ENCODE peak calls at places on chromosomes 13 and 19, in four cellular contexts. One of them, this sample, is unnamed.

GRCh38 chr13:100542546-100543156 is 45.9 kb downstream of the GGACT start:
- ATAC-seq in heart right ventricle: no peak
- ATAC-seq in RWPE2: peak; percentile 64
- ATAC-seq in HCT116: peak; percentile 61
- ATAC-seq in this sample: no peak

GRCh38 chr13:39202746-39203145 is 164.5 kb downstream of the NHLRC3 start:
- ATAC-seq in heart right ventricle: no peak
- ATAC-seq in RWPE2: no peak
- ATAC-seq in HCT116: no peak
- ATAC-seq in this sample: no peak

GRCh38 chr13:47112205-47112896 is 215.5 kb upstream of the HTR2A start:
- ATAC-seq in heart right ventricle: no peak
- ATAC-seq in RWPE2: peak; percentile 52
- ATAC-seq in HCT116: no peak
- ATAC-seq in this sample: no peak

GRCh38 chr13:30618186-30618937 is 642 bp downstream of the USPL1 start:
- ATAC-seq in heart right ventricle: peak; percentile 0
- ATAC-seq in RWPE2: no peak
- ATAC-seq in HCT116: no peak
- ATAC-seq in this sample: no peak

GRCh38 chr19:43534811-43535761 is 2.1 kb downstream of the ZNF575 start:
- ATAC-seq in heart right ventricle: peak; percentile 13
- ATAC-seq in RWPE2: no peak
- ATAC-seq in HCT116: no peak
- ATAC-seq in this sample: peak; percentile 11

GRCh38 chr13:29379281-29379680 is 216.2 kb downstream of the SLC7A1 start:
- ATAC-seq in heart right ventricle: peak; percentile 15
- ATAC-seq in RWPE2: no peak
- ATAC-seq in HCT116: peak; percentile 67
- ATAC-seq in this sample: no peak

GRCh38 chr19:38727868-38728660 is 16.2 kb downstream of the CAPN12 start:
- ATAC-seq in heart right ventricle: no peak
- ATAC-seq in RWPE2: no peak
- ATAC-seq in HCT116: no peak
- ATAC-seq in this sample: no peak

GRCh38 chr13:19940106-19940505 is 18.4 kb upstream of the ZMYM2 start:
- ATAC-seq in heart right ventricle: no peak
- ATAC-seq in RWPE2: no peak
- ATAC-seq in HCT116: no peak
- ATAC-seq in this sample: no peak

GRCh38 chr19:46416077-46416709 is 2.8 kb upstream of the CCDC8 start:
- ATAC-seq in heart right ventricle: no peak
- ATAC-seq in RWPE2: peak; percentile 29
- ATAC-seq in HCT116: peak; percentile 95
- ATAC-seq in this sample: peak; percentile 75

GRCh38 chr13:52945348-52945747 is 83.3 kb upstream of the OLFM4 start:
- ATAC-seq in heart right ventricle: no peak
- ATAC-seq in RWPE2: no peak
- ATAC-seq in HCT116: no peak
- ATAC-seq in this sample: no peak

GRCh38 chr19:14782978-14783545 is 4.7 kb upstream of the ADGRE2 start:
- ATAC-seq in heart right ventricle: no peak
- ATAC-seq in RWPE2: no peak
- ATAC-seq in HCT116: no peak
- ATAC-seq in this sample: no peak

GRCh38 chr13:99798756-99799155 is 172.8 kb downstream of the ZIC5 start:
- ATAC-seq in heart right ventricle: no peak
- ATAC-seq in RWPE2: no peak
- ATAC-seq in HCT116: no peak
- ATAC-seq in this sample: no peak

GRCh38 chr19:5504115-5504514 is 48.9 kb downstream of the ZNRF4 start:
- ATAC-seq in heart right ventricle: no peak
- ATAC-seq in RWPE2: no peak
- ATAC-seq in HCT116: peak; percentile 87
- ATAC-seq in this sample: no peak

GRCh38 chr13:28819046-28819747 is 942 bp upstream of the MTUS2 start:
- ATAC-seq in heart right ventricle: peak; percentile 40
- ATAC-seq in RWPE2: peak; percentile 14
- ATAC-seq in HCT116: no peak
- ATAC-seq in this sample: peak; percentile 18

GRCh38 chr13:28313579-28313978 is 175.2 kb downstream of the PAN3 start:
- ATAC-seq in heart right ventricle: no peak
- ATAC-seq in RWPE2: no peak
- ATAC-seq in HCT116: peak; percentile 69
- ATAC-seq in this sample: no peak

GRCh38 chr19:50705422-50706019 is 14.1 kb downstream of the SHANK1 start:
- ATAC-seq in heart right ventricle: no peak
- ATAC-seq in RWPE2: peak; percentile 92
- ATAC-seq in HCT116: peak; percentile 87
- ATAC-seq in this sample: no peak

DNA sequence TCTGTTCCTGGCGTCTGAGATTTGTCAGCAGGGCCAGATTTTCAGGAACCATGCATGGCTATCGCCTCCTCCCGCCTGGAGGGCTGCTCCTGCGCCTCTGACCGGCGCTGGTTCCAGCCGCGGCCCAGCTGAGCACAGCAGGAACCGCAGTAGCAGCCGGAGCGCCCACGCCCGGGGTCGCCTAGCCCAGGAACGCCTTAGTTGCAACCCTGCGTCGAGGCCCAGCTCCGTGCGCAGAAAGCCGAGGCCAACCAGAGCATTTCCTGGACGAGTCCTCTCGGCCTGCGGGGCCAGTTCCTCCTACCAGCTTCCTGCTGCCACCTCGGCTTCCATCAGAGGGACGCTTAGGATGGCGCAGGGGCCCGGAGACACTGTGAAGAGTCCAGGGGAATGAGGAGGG is 74.9 kb downstream of the ZNF492 start:
- ATAC-seq in heart right ventricle: no peak
- ATAC-seq in RWPE2: no peak
- ATAC-seq in HCT116: no peak
- ATAC-seq in this sample: no peak
- TF ChIP-seq CTCF in heart right ventricle: no peak
- TF ChIP-seq CTCF in RWPE2: no peak
- TF ChIP-seq CTCF in HCT116: no peak
- TF ChIP-seq CTCF in this sample: no peak

GRCh38 chr19:48609571-48610108 is 3.1 kb downstream of the SPACA4 start:
- ATAC-seq in heart right ventricle: no peak
- ATAC-seq in RWPE2: no peak
- ATAC-seq in HCT116: no peak
- ATAC-seq in this sample: no peak
- H3K27ac ChIP-seq in heart right ventricle: no peak overlapping the region
- H3K27ac ChIP-seq in RWPE2: no peak overlapping the region
- H3K27ac ChIP-seq in HCT116: no peak overlapping the region
- H3K27ac ChIP-seq in this sample: no peak overlapping the region

GRCh38 chr13:51444922-51445321 is 7.9 kb downstream of the INTS6 start:
- ATAC-seq in heart right ventricle: no peak
- ATAC-seq in RWPE2: no peak
- ATAC-seq in HCT116: no peak
- ATAC-seq in this sample: no peak
- TF ChIP-seq CTCF in heart right ventricle: no peak
- TF ChIP-seq CTCF in RWPE2: peak; percentile 54
- TF ChIP-seq CTCF in HCT116: peak; percentile 8
- TF ChIP-seq CTCF in this sample: no peak

DNA sequence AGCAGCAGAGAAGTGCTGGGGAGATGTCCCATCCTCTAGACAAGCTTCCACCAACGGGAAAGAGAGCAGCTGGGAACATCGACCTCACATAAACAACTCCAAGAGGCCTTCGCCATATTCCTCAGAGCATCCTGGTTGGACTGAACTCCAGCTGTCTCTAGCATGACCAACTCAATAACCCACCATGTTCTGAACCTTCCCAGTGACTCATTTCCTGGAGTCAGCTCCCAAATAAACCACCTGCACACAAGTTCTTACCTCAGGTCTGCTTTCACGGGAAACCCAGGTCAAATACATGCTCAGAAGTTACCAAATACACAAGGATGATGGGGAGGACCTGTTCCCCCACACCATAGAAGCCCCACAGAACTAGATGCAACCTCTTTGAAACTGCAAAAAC is 878.5 kb downstream of the UQCRFS1 start:
- ATAC-seq in heart right ventricle: no peak
- ATAC-seq in RWPE2: no peak
- ATAC-seq in HCT116: no peak
- ATAC-seq in this sample: no peak
- H3K27ac ChIP-seq in heart right ventricle: no peak overlapping the region
- H3K27ac ChIP-seq in RWPE2: no peak overlapping the region
- H3K27ac ChIP-seq in HCT116: no peak overlapping the region
- H3K27ac ChIP-seq in this sample: no peak overlapping the region

GRCh38 chr19:18764591-18765051 is 26.5 kb downstream of the COMP start:
- ATAC-seq in heart right ventricle: no peak
- ATAC-seq in RWPE2: no peak
- ATAC-seq in HCT116: no peak
- ATAC-seq in this sample: no peak
- TF ChIP-seq CTCF in heart right ventricle: no peak
- TF ChIP-seq CTCF in RWPE2: no peak
- TF ChIP-seq CTCF in HCT116: no peak
- TF ChIP-seq CTCF in this sample: no peak

GRCh38 chr13:51422484-51422883 is 30.4 kb downstream of the INTS6 start:
- ATAC-seq in heart right ventricle: no peak
- ATAC-seq in RWPE2: no peak
- ATAC-seq in HCT116: no peak
- ATAC-seq in this sample: no peak

GRCh38 chr13:51425410-51426042 is 27.3 kb downstream of the INTS6 start:
- ATAC-seq in heart right ventricle: peak; percentile 53
- ATAC-seq in RWPE2: peak; percentile 38
- ATAC-seq in HCT116: no peak
- ATAC-seq in this sample: peak; percentile 76

GRCh38 chr13:51423766-51424165 is 29.1 kb downstream of the INTS6 start:
- ATAC-seq in heart right ventricle: no peak
- ATAC-seq in RWPE2: no peak
- ATAC-seq in HCT116: no peak
- ATAC-seq in this sample: no peak

GRCh38 chr13:51432576-51432975 is 20.3 kb downstream of the INTS6 start:
- ATAC-seq in heart right ventricle: no peak
- ATAC-seq in RWPE2: no peak
- ATAC-seq in HCT116: no peak
- ATAC-seq in this sample: no peak

DNA sequence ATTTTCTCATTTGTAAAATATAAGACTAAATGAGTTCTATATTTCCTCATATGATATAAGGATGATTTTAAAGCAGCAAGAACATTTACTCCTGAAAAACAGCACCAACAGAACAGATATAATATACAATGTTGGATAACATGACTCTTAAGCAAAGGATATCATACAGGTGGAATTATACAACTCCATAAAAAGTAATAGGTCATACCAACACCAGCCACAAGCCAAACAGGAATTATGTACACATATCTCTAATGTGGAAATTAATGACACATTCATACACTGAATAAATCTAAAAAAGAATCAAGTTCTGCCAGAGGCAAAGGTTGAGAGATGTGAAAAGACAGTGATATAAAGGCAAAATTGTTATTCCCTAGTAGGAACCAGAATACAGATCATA is 25.9 kb downstream of the INTS6 start:
- ATAC-seq in heart right ventricle: no peak
- ATAC-seq in RWPE2: peak; percentile 35
- ATAC-seq in HCT116: no peak
- ATAC-seq in this sample: no peak
- H3K27ac ChIP-seq in heart right ventricle: no peak overlapping the region
- H3K27ac ChIP-seq in RWPE2: no peak overlapping the region
- H3K27ac ChIP-seq in HCT116: no peak overlapping the region
- H3K27ac ChIP-seq in this sample: no peak overlapping the region

DNA sequence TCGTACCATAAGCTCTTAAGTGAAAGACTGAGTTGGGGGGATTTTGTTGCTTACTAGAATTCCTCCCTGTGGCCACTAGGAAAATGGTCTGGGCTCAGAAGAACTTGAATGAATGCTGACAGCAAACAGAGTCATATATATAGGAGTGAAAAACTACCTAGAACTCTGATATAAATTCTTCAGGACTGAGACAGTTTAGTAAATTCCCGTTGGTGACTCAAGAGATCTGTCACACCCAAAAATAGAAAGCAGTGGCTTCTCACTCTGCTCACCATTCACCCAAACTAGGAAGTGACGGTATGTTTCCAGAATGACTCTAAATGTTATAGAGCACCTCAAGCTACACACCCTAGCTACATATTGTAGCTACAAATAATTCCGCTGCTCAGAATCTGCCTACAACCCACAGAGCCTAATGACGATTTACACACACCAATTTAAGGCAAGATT is 116.2 kb downstream of the TBC1D4 start:
- ATAC-seq in heart right ventricle: peak; percentile 57
- ATAC-seq in RWPE2: peak; percentile 87
- ATAC-seq in HCT116: peak; percentile 74
- ATAC-seq in this sample: no peak
- TF ChIP-seq CTCF in heart right ventricle: no peak
- TF ChIP-seq CTCF in RWPE2: peak; percentile 4
- TF ChIP-seq CTCF in HCT116: peak; percentile 32
- TF ChIP-seq CTCF in this sample: peak; percentile 28

GRCh38 chr13:98060282-98060681 is 82.6 kb upstream of the FARP1 start:
- ATAC-seq in heart right ventricle: no peak
- ATAC-seq in RWPE2: no peak
- ATAC-seq in HCT116: no peak
- ATAC-seq in this sample: no peak
- H3K27ac ChIP-seq in heart right ventricle: no peak overlapping the region
- H3K27ac ChIP-seq in RWPE2: no peak overlapping the region
- H3K27ac ChIP-seq in HCT116: no peak overlapping the region
- H3K27ac ChIP-seq in this sample: no peak overlapping the region

GRCh38 chr13:111664696-111665095 is 344.3 kb downstream of the TEX29 start:
- ATAC-seq in heart right ventricle: no peak
- ATAC-seq in RWPE2: no peak
- ATAC-seq in HCT116: no peak
- ATAC-seq in this sample: no peak
- TF ChIP-seq CTCF in heart right ventricle: no peak
- TF ChIP-seq CTCF in RWPE2: no peak
- TF ChIP-seq CTCF in HCT116: no peak
- TF ChIP-seq CTCF in this sample: no peak

GRCh38 chr19:41350735-41351338 is 2.9 kb downstream of the TGFB1 start:
- ATAC-seq in heart right ventricle: no peak
- ATAC-seq in RWPE2: peak; percentile 17
- ATAC-seq in HCT116: no peak
- ATAC-seq in this sample: no peak
- H3K27ac ChIP-seq in heart right ventricle: peak overlapping the region; percentile 96
- H3K27ac ChIP-seq in RWPE2: peak overlapping the region; percentile 65
- H3K27ac ChIP-seq in HCT116: peak overlapping the region; percentile 89
- H3K27ac ChIP-seq in this sample: peak overlapping the region; percentile 89